ENCODE peak calls at places on chromosome 14, in five cellular contexts. R, F, Y, G and Q are unnamed samples.

GRCh38 chr14:21090194-21090939 is 8.1 kb downstream of the ZNF219 start:
- DNase-seq in R (no peak), F (peak; percentile 78), Y (peak; percentile 69), G (no peak), Q (peak; percentile 59)

GRCh38 chr14:69580009-69580577 is 5.4 kb upstream of the CCDC177 start:
- DNase-seq in R (peak; percentile 63), F (peak; percentile 70), Y (no peak), G (no peak), Q (peak; percentile 51)

GRCh38 chr14:51849095-51849494 is 11.3 kb upstream of the GNG2 start:
- DNase-seq in R (no peak), F (no peak), Y (no peak), G (no peak), Q (no peak)

GRCh38 chr14:51488569-51489220 is 163.0 kb upstream of the FRMD6 start:
- DNase-seq in R (no peak), F (no peak), Y (no peak), G (no peak), Q (no peak)

GRCh38 chr14:78566859-78567172 is 396.6 kb downstream of the NRXN3 start:
- DNase-seq in R (no peak), F (no peak), Y (no peak), G (no peak), Q (no peak)

GRCh38 chr14:65840118-65840751 is 427.7 kb downstream of the FUT8 start:
- DNase-seq in R (peak; percentile 30), F (no peak), Y (no peak), G (no peak), Q (no peak)

GRCh38 chr14:28515571-28515970 is 251.0 kb upstream of the FOXG1 start:
- DNase-seq in R (no peak), F (no peak), Y (no peak), G (no peak), Q (no peak)

GRCh38 chr14:54840336-54840735 is 62.3 kb downstream of the GCH1 start:
- DNase-seq in R (no peak), F (no peak), Y (no peak), G (no peak), Q (no peak)

GRCh38 chr14:29216316-29216715 is 449.7 kb downstream of the FOXG1 start:
- DNase-seq in R (no peak), F (no peak), Y (no peak), G (no peak), Q (no peak)

GRCh38 chr14:67837011-67837624 is 17.5 kb downstream of the RAD51B start:
- DNase-seq in R (peak; percentile 71), F (peak; percentile 60), Y (no peak), G (no peak), Q (peak; percentile 59)

GRCh38 chr14:74290415-74290814 is 12.3 kb downstream of the ABCD4 start:
- DNase-seq in R (no peak), F (peak; percentile 35), Y (no peak), G (no peak), Q (peak; percentile 36)
- H3K36me3 ChIP-seq in R (peaks cover 50% of the 10 kb centered on the region), F (peaks cover 58% of the 10 kb centered on the region), Y (no peaks in the 10 kb centered on the region), G (peaks cover 43% of the 10 kb centered on the region), Q (peaks cover 33% of the 10 kb centered on the region)

GRCh38 chr14:93462479-93462878 is 31.7 kb downstream of the UNC79 start:
- DNase-seq in R (no peak), F (peak; percentile 66), Y (no peak), G (no peak), Q (peak; percentile 16)
- H3K36me3 ChIP-seq in R (no peaks in the 10 kb centered on the region), F (no peaks in the 10 kb centered on the region), Y (no peaks in the 10 kb centered on the region), G (no peaks in the 10 kb centered on the region), Q (no peaks in the 10 kb centered on the region)

GRCh38 chr14:23068792-23069412 is 11.6 kb upstream of the CDH24 start:
- DNase-seq in R (peak; percentile 91), F (peak; percentile 88), Y (peak; percentile 73), G (peak; percentile 53), Q (peak; percentile 84)
- H3K36me3 ChIP-seq in R (peaks cover 38% of the 10 kb centered on the region), F (peaks cover 65% of the 10 kb centered on the region), Y (peaks cover 11% of the 10 kb centered on the region), G (peaks cover 47% of the 10 kb centered on the region), Q (peaks cover 63% of the 10 kb centered on the region)

DNA sequence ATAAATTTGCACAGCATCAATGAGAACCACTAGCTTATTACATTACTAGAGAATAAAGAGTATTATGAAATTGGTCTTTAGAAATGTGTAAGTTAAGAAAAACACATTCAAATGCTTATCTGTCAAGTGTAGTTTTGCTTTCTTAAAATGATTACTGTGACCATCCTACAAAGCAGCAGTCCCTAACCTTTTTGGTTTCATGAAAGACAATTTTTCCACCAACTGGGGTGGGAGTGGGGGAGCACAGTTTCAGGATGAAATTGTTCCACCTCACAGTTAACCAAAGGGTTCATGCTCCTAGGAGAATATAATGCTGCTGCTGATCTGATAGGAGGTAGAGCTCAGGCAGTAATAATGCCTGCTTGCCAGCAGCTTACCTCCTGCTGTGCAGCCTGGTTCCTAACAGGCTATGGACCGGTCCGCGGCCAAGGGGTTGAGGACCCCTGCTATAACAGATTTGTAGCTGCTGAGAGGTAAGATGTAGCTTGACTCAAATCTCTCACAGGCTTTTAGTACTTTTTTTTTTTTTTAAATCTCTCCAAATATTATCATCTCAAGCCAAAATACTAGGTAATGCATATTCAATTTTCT is 45.4 kb downstream of the PPP4R3A start:
- DNase-seq in R (no peak), F (no peak), Y (no peak), G (no peak), Q (no peak)
- H3K36me3 ChIP-seq in R (peaks cover 66% of the 10 kb centered on the region), F (peaks cover 83% of the 10 kb centered on the region), Y (peaks cover 11% of the 10 kb centered on the region), G (peaks cover 45% of the 10 kb centered on the region), Q (peaks cover 85% of the 10 kb centered on the region)

GRCh38 chr14:92144708-92145107 is 22.9 kb downstream of the CPSF2 start:
- DNase-seq in R (no peak), F (no peak), Y (no peak), G (no peak), Q (no peak)

GRCh38 chr14:92143962-92144361 is 22.2 kb downstream of the CPSF2 start:
- DNase-seq in R (no peak), F (no peak), Y (no peak), G (no peak), Q (no peak)

GRCh38 chr14:92143309-92143708 is 21.5 kb downstream of the CPSF2 start:
- DNase-seq in R (no peak), F (no peak), Y (no peak), G (no peak), Q (no peak)
- H3K36me3 ChIP-seq in R (peaks cover 64% of the 10 kb centered on the region), F (peaks cover 94% of the 10 kb centered on the region), Y (peaks cover 9% of the 10 kb centered on the region), G (peaks cover 34% of the 10 kb centered on the region), Q (peaks cover 86% of the 10 kb centered on the region)

DNA sequence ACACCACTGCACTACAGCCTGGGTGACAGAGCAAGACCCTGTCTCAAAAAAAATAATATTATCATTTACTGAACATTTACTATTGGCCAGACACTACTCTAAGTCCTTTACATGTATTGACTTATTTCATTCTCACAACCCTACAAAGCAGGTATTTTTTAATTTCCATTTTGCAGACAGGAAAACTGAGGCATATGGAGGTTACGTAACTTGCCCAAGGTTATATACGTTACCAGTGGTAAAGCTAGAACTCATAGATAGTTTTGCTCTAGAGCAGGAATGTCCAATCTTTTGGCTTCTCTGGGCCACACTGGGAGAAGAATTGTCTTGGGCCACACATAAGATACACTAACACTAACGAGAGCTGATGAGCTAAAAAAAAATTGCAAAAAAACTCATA is 5.7 kb downstream of the L3HYPDH start:
- DNase-seq in R (no peak), F (no peak), Y (no peak), G (no peak), Q (no peak)
- H3K36me3 ChIP-seq in R (peaks cover 7% of the 10 kb centered on the region), F (peaks cover 10% of the 10 kb centered on the region), Y (no peaks in the 10 kb centered on the region), G (no peaks in the 10 kb centered on the region), Q (peaks cover 25% of the 10 kb centered on the region)